ENCODE peak calls at places on chromosomes 13 and 19, in eight cellular contexts. One of them, this sample, is unnamed.

GRCh38 chr19:53596056-53596455 is 35.7 kb upstream of the DPRX start:
- ATAC-seq in left colon: no peak
- ATAC-seq in CD8-positive, alpha-beta T cell: no peak
- ATAC-seq in activated CD8-positive, alpha-beta T cell treated with anti-CD3 and anti-CD28 coated beads, Interleukin-2, amount 10 ng/mL, durations not matched to agents 7 days and 5 days: no peak
- ATAC-seq in left cardiac atrium: no peak
- ATAC-seq in IMR-90: no peak
- ATAC-seq in central memory CD8-positive, alpha-beta T cell: no peak
- ATAC-seq in aorta: no peak
- ATAC-seq in this sample: no peak

GRCh38 chr13:27086599-27087265 is 84.9 kb downstream of the USP12 start:
- ATAC-seq in left colon: no peak
- ATAC-seq in CD8-positive, alpha-beta T cell: no peak
- ATAC-seq in activated CD8-positive, alpha-beta T cell treated with anti-CD3 and anti-CD28 coated beads, Interleukin-2, amount 10 ng/mL, durations not matched to agents 7 days and 5 days: no peak
- ATAC-seq in left cardiac atrium: no peak
- ATAC-seq in IMR-90: peak; percentile 40
- ATAC-seq in central memory CD8-positive, alpha-beta T cell: no peak
- ATAC-seq in aorta: no peak
- ATAC-seq in this sample: peak; percentile 89

GRCh38 chr19:49073514-49074378 is 1.2 kb upstream of the KCNA7 start:
- ATAC-seq in left colon: peak; percentile 59
- ATAC-seq in CD8-positive, alpha-beta T cell: no peak
- ATAC-seq in activated CD8-positive, alpha-beta T cell treated with anti-CD3 and anti-CD28 coated beads, Interleukin-2, amount 10 ng/mL, durations not matched to agents 7 days and 5 days: no peak
- ATAC-seq in left cardiac atrium: peak; percentile 54
- ATAC-seq in IMR-90: peak; percentile 35
- ATAC-seq in central memory CD8-positive, alpha-beta T cell: no peak
- ATAC-seq in aorta: peak; percentile 19
- ATAC-seq in this sample: no peak

GRCh38 chr19:32345261-32346207 is at the start of gene ZNF507:
- ATAC-seq in left colon: peak; percentile 96
- ATAC-seq in CD8-positive, alpha-beta T cell: peak; percentile 78
- ATAC-seq in activated CD8-positive, alpha-beta T cell treated with anti-CD3 and anti-CD28 coated beads, Interleukin-2, amount 10 ng/mL, durations not matched to agents 7 days and 5 days: peak; percentile 91
- ATAC-seq in left cardiac atrium: peak; percentile 99
- ATAC-seq in IMR-90: peak; percentile 89
- ATAC-seq in central memory CD8-positive, alpha-beta T cell: peak; percentile 74
- ATAC-seq in aorta: peak; percentile 96
- ATAC-seq in this sample: peak; percentile 90

GRCh38 chr19:13116282-13117175 is at the start of gene TRMT1:
- ATAC-seq in left colon: peak; percentile 79
- ATAC-seq in CD8-positive, alpha-beta T cell: peak; percentile 55
- ATAC-seq in activated CD8-positive, alpha-beta T cell treated with anti-CD3 and anti-CD28 coated beads, Interleukin-2, amount 10 ng/mL, durations not matched to agents 7 days and 5 days: peak; percentile 65
- ATAC-seq in left cardiac atrium: peak; percentile 83
- ATAC-seq in IMR-90: peak; percentile 46
- ATAC-seq in central memory CD8-positive, alpha-beta T cell: peak; percentile 62
- ATAC-seq in aorta: peak; percentile 91
- ATAC-seq in this sample: peak; percentile 67

GRCh38 chr19:58429745-58430144 is 10.2 kb downstream of the ZNF132 start:
- ATAC-seq in left colon: no peak
- ATAC-seq in CD8-positive, alpha-beta T cell: no peak
- ATAC-seq in activated CD8-positive, alpha-beta T cell treated with anti-CD3 and anti-CD28 coated beads, Interleukin-2, amount 10 ng/mL, durations not matched to agents 7 days and 5 days: no peak
- ATAC-seq in left cardiac atrium: no peak
- ATAC-seq in IMR-90: peak; percentile 40
- ATAC-seq in central memory CD8-positive, alpha-beta T cell: no peak
- ATAC-seq in aorta: no peak
- ATAC-seq in this sample: no peak

GRCh38 chr19:43570174-43570791 is 5.0 kb downstream of the XRCC1 start:
- ATAC-seq in left colon: no peak
- ATAC-seq in CD8-positive, alpha-beta T cell: no peak
- ATAC-seq in activated CD8-positive, alpha-beta T cell treated with anti-CD3 and anti-CD28 coated beads, Interleukin-2, amount 10 ng/mL, durations not matched to agents 7 days and 5 days: peak; percentile 12
- ATAC-seq in left cardiac atrium: no peak
- ATAC-seq in IMR-90: no peak
- ATAC-seq in central memory CD8-positive, alpha-beta T cell: no peak
- ATAC-seq in aorta: no peak
- ATAC-seq in this sample: no peak

GRCh38 chr19:46321653-46322052 is 24.8 kb downstream of the HIF3A start:
- ATAC-seq in left colon: no peak
- ATAC-seq in CD8-positive, alpha-beta T cell: no peak
- ATAC-seq in activated CD8-positive, alpha-beta T cell treated with anti-CD3 and anti-CD28 coated beads, Interleukin-2, amount 10 ng/mL, durations not matched to agents 7 days and 5 days: no peak
- ATAC-seq in left cardiac atrium: peak; percentile 10
- ATAC-seq in IMR-90: no peak
- ATAC-seq in central memory CD8-positive, alpha-beta T cell: no peak
- ATAC-seq in aorta: no peak
- ATAC-seq in this sample: no peak

GRCh38 chr19:939922-940321 is 14.1 kb downstream of the ARID3A start:
- ATAC-seq in left colon: no peak
- ATAC-seq in CD8-positive, alpha-beta T cell: no peak
- ATAC-seq in activated CD8-positive, alpha-beta T cell treated with anti-CD3 and anti-CD28 coated beads, Interleukin-2, amount 10 ng/mL, durations not matched to agents 7 days and 5 days: no peak
- ATAC-seq in left cardiac atrium: no peak
- ATAC-seq in IMR-90: no peak
- ATAC-seq in central memory CD8-positive, alpha-beta T cell: no peak
- ATAC-seq in aorta: no peak
- ATAC-seq in this sample: no peak

GRCh38 chr13:46759861-46760260 is 37.1 kb downstream of the ESD start:
- ATAC-seq in left colon: peak; percentile 90
- ATAC-seq in CD8-positive, alpha-beta T cell: no peak
- ATAC-seq in activated CD8-positive, alpha-beta T cell treated with anti-CD3 and anti-CD28 coated beads, Interleukin-2, amount 10 ng/mL, durations not matched to agents 7 days and 5 days: no peak
- ATAC-seq in left cardiac atrium: peak; percentile 61
- ATAC-seq in IMR-90: no peak
- ATAC-seq in central memory CD8-positive, alpha-beta T cell: no peak
- ATAC-seq in aorta: peak; percentile 48
- ATAC-seq in this sample: no peak

GRCh38 chr13:110538632-110539031 is 22.9 kb downstream of the RAB20 start:
- ATAC-seq in left colon: peak; percentile 71
- ATAC-seq in CD8-positive, alpha-beta T cell: no peak
- ATAC-seq in activated CD8-positive, alpha-beta T cell treated with anti-CD3 and anti-CD28 coated beads, Interleukin-2, amount 10 ng/mL, durations not matched to agents 7 days and 5 days: no peak
- ATAC-seq in left cardiac atrium: peak; percentile 44
- ATAC-seq in IMR-90: no peak
- ATAC-seq in central memory CD8-positive, alpha-beta T cell: no peak
- ATAC-seq in aorta: peak; percentile 62
- ATAC-seq in this sample: no peak

GRCh38 chr19:50258918-50259372 is 55.5 kb downstream of the MYH14 start:
- ATAC-seq in left colon: peak; percentile 34
- ATAC-seq in CD8-positive, alpha-beta T cell: no peak
- ATAC-seq in activated CD8-positive, alpha-beta T cell treated with anti-CD3 and anti-CD28 coated beads, Interleukin-2, amount 10 ng/mL, durations not matched to agents 7 days and 5 days: no peak
- ATAC-seq in left cardiac atrium: no peak
- ATAC-seq in IMR-90: no peak
- ATAC-seq in central memory CD8-positive, alpha-beta T cell: no peak
- ATAC-seq in aorta: no peak
- ATAC-seq in this sample: no peak

GRCh38 chr13:66972659-66973058 is 257.5 kb downstream of the PCDH9 start:
- ATAC-seq in left colon: no peak
- ATAC-seq in CD8-positive, alpha-beta T cell: no peak
- ATAC-seq in activated CD8-positive, alpha-beta T cell treated with anti-CD3 and anti-CD28 coated beads, Interleukin-2, amount 10 ng/mL, durations not matched to agents 7 days and 5 days: no peak
- ATAC-seq in left cardiac atrium: no peak
- ATAC-seq in IMR-90: peak; percentile 70
- ATAC-seq in central memory CD8-positive, alpha-beta T cell: no peak
- ATAC-seq in aorta: no peak
- ATAC-seq in this sample: no peak

GRCh38 chr13:34257980-34258379 is 440.0 kb downstream of the RFC3 start:
- ATAC-seq in left colon: no peak
- ATAC-seq in CD8-positive, alpha-beta T cell: no peak
- ATAC-seq in activated CD8-positive, alpha-beta T cell treated with anti-CD3 and anti-CD28 coated beads, Interleukin-2, amount 10 ng/mL, durations not matched to agents 7 days and 5 days: no peak
- ATAC-seq in left cardiac atrium: peak; percentile 55
- ATAC-seq in IMR-90: no peak
- ATAC-seq in central memory CD8-positive, alpha-beta T cell: no peak
- ATAC-seq in aorta: no peak
- ATAC-seq in this sample: no peak

GRCh38 chr13:85828094-85828684 is 29.0 kb upstream of the SLITRK6 start:
- ATAC-seq in left colon: no peak
- ATAC-seq in CD8-positive, alpha-beta T cell: no peak
- ATAC-seq in activated CD8-positive, alpha-beta T cell treated with anti-CD3 and anti-CD28 coated beads, Interleukin-2, amount 10 ng/mL, durations not matched to agents 7 days and 5 days: no peak
- ATAC-seq in left cardiac atrium: no peak
- ATAC-seq in IMR-90: no peak
- ATAC-seq in central memory CD8-positive, alpha-beta T cell: no peak
- ATAC-seq in aorta: no peak
- ATAC-seq in this sample: no peak

GRCh38 chr13:113350938-113351335 is 13.0 kb downstream of the GRTP1 start:
- ATAC-seq in left colon: no peak
- ATAC-seq in CD8-positive, alpha-beta T cell: no peak
- ATAC-seq in activated CD8-positive, alpha-beta T cell treated with anti-CD3 and anti-CD28 coated beads, Interleukin-2, amount 10 ng/mL, durations not matched to agents 7 days and 5 days: no peak
- ATAC-seq in left cardiac atrium: no peak
- ATAC-seq in IMR-90: no peak
- ATAC-seq in central memory CD8-positive, alpha-beta T cell: no peak
- ATAC-seq in aorta: no peak
- ATAC-seq in this sample: no peak

GRCh38 chr19:45863840-45864628 is at the start of gene FOXA3:
- ATAC-seq in left colon: peak; percentile 67
- ATAC-seq in CD8-positive, alpha-beta T cell: peak; percentile 8
- ATAC-seq in activated CD8-positive, alpha-beta T cell treated with anti-CD3 and anti-CD28 coated beads, Interleukin-2, amount 10 ng/mL, durations not matched to agents 7 days and 5 days: peak; percentile 26
- ATAC-seq in left cardiac atrium: peak; percentile 59
- ATAC-seq in IMR-90: peak; percentile 5
- ATAC-seq in central memory CD8-positive, alpha-beta T cell: no peak
- ATAC-seq in aorta: peak; percentile 55
- ATAC-seq in this sample: peak; percentile 56

GRCh38 chr13:102609696-102610095 is 12.9 kb downstream of the TPP2 start:
- ATAC-seq in left colon: no peak
- ATAC-seq in CD8-positive, alpha-beta T cell: peak; percentile 62
- ATAC-seq in activated CD8-positive, alpha-beta T cell treated with anti-CD3 and anti-CD28 coated beads, Interleukin-2, amount 10 ng/mL, durations not matched to agents 7 days and 5 days: peak; percentile 46
- ATAC-seq in left cardiac atrium: no peak
- ATAC-seq in IMR-90: no peak
- ATAC-seq in central memory CD8-positive, alpha-beta T cell: no peak
- ATAC-seq in aorta: no peak
- ATAC-seq in this sample: peak; percentile 77

GRCh38 chr19:17001603-17002183 is 24.9 kb downstream of the CPAMD8 start:
- ATAC-seq in left colon: no peak
- ATAC-seq in CD8-positive, alpha-beta T cell: no peak
- ATAC-seq in activated CD8-positive, alpha-beta T cell treated with anti-CD3 and anti-CD28 coated beads, Interleukin-2, amount 10 ng/mL, durations not matched to agents 7 days and 5 days: no peak
- ATAC-seq in left cardiac atrium: peak; percentile 57
- ATAC-seq in IMR-90: no peak
- ATAC-seq in central memory CD8-positive, alpha-beta T cell: peak; percentile 98
- ATAC-seq in aorta: peak; percentile 66
- ATAC-seq in this sample: peak; percentile 86

GRCh38 chr13:28528388-28528787 is 33.5 kb upstream of the FLT1 start:
- ATAC-seq in left colon: no peak
- ATAC-seq in CD8-positive, alpha-beta T cell: no peak
- ATAC-seq in activated CD8-positive, alpha-beta T cell treated with anti-CD3 and anti-CD28 coated beads, Interleukin-2, amount 10 ng/mL, durations not matched to agents 7 days and 5 days: no peak
- ATAC-seq in left cardiac atrium: no peak
- ATAC-seq in IMR-90: no peak
- ATAC-seq in central memory CD8-positive, alpha-beta T cell: no peak
- ATAC-seq in aorta: no peak
- ATAC-seq in this sample: no peak

GRCh38 chr13:32164622-32165268 is 133.2 kb downstream of the FRY start:
- ATAC-seq in left colon: peak; percentile 92
- ATAC-seq in CD8-positive, alpha-beta T cell: no peak
- ATAC-seq in activated CD8-positive, alpha-beta T cell treated with anti-CD3 and anti-CD28 coated beads, Interleukin-2, amount 10 ng/mL, durations not matched to agents 7 days and 5 days: peak; percentile 82
- ATAC-seq in left cardiac atrium: peak; percentile 68
- ATAC-seq in IMR-90: peak; percentile 69
- ATAC-seq in central memory CD8-positive, alpha-beta T cell: no peak
- ATAC-seq in aorta: peak; percentile 61
- ATAC-seq in this sample: peak; percentile 92

GRCh38 chr19:54319049-54319448 is 6.1 kb upstream of the LILRA5 start:
- ATAC-seq in left colon: no peak
- ATAC-seq in CD8-positive, alpha-beta T cell: no peak
- ATAC-seq in activated CD8-positive, alpha-beta T cell treated with anti-CD3 and anti-CD28 coated beads, Interleukin-2, amount 10 ng/mL, durations not matched to agents 7 days and 5 days: no peak
- ATAC-seq in left cardiac atrium: no peak
- ATAC-seq in IMR-90: no peak
- ATAC-seq in central memory CD8-positive, alpha-beta T cell: no peak
- ATAC-seq in aorta: no peak
- ATAC-seq in this sample: no peak

GRCh38 chr19:13744179-13744578 is 20.1 kb upstream of the MRI1 start:
- ATAC-seq in left colon: no peak
- ATAC-seq in CD8-positive, alpha-beta T cell: no peak
- ATAC-seq in activated CD8-positive, alpha-beta T cell treated with anti-CD3 and anti-CD28 coated beads, Interleukin-2, amount 10 ng/mL, durations not matched to agents 7 days and 5 days: no peak
- ATAC-seq in left cardiac atrium: no peak
- ATAC-seq in IMR-90: no peak
- ATAC-seq in central memory CD8-positive, alpha-beta T cell: no peak
- ATAC-seq in aorta: no peak
- ATAC-seq in this sample: no peak

GRCh38 chr13:33543089-33543459 is 257.5 kb upstream of the STARD13 start:
- ATAC-seq in left colon: peak; percentile 33
- ATAC-seq in CD8-positive, alpha-beta T cell: peak; percentile 15
- ATAC-seq in activated CD8-positive, alpha-beta T cell treated with anti-CD3 and anti-CD28 coated beads, Interleukin-2, amount 10 ng/mL, durations not matched to agents 7 days and 5 days: no peak
- ATAC-seq in left cardiac atrium: peak; percentile 18
- ATAC-seq in IMR-90: peak; percentile 6
- ATAC-seq in central memory CD8-positive, alpha-beta T cell: peak; percentile 29
- ATAC-seq in aorta: peak; percentile 27
- ATAC-seq in this sample: no peak

GRCh38 chr19:40525234-40526051 is 51.2 kb upstream of the SHKBP1 start:
- ATAC-seq in left colon: no peak
- ATAC-seq in CD8-positive, alpha-beta T cell: no peak
- ATAC-seq in activated CD8-positive, alpha-beta T cell treated with anti-CD3 and anti-CD28 coated beads, Interleukin-2, amount 10 ng/mL, durations not matched to agents 7 days and 5 days: no peak
- ATAC-seq in left cardiac atrium: no peak
- ATAC-seq in IMR-90: no peak
- ATAC-seq in central memory CD8-positive, alpha-beta T cell: no peak
- ATAC-seq in aorta: no peak
- ATAC-seq in this sample: no peak

GRCh38 chr13:41631296-41631965 is 174.1 kb downstream of the RGCC start:
- ATAC-seq in left colon: no peak
- ATAC-seq in CD8-positive, alpha-beta T cell: no peak
- ATAC-seq in activated CD8-positive, alpha-beta T cell treated with anti-CD3 and anti-CD28 coated beads, Interleukin-2, amount 10 ng/mL, durations not matched to agents 7 days and 5 days: no peak
- ATAC-seq in left cardiac atrium: no peak
- ATAC-seq in IMR-90: peak; percentile 80
- ATAC-seq in central memory CD8-positive, alpha-beta T cell: no peak
- ATAC-seq in aorta: no peak
- ATAC-seq in this sample: no peak

GRCh38 chr13:42497798-42498197 is 76.2 kb upstream of the TNFSF11 start:
- ATAC-seq in left colon: no peak
- ATAC-seq in CD8-positive, alpha-beta T cell: no peak
- ATAC-seq in activated CD8-positive, alpha-beta T cell treated with anti-CD3 and anti-CD28 coated beads, Interleukin-2, amount 10 ng/mL, durations not matched to agents 7 days and 5 days: peak; percentile 58
- ATAC-seq in left cardiac atrium: peak; percentile 54
- ATAC-seq in IMR-90: no peak
- ATAC-seq in central memory CD8-positive, alpha-beta T cell: no peak
- ATAC-seq in aorta: no peak
- ATAC-seq in this sample: peak; percentile 88

GRCh38 chr19:47100290-47100689 is 13.3 kb downstream of the ZC3H4 start:
- ATAC-seq in left colon: no peak
- ATAC-seq in CD8-positive, alpha-beta T cell: no peak
- ATAC-seq in activated CD8-positive, alpha-beta T cell treated with anti-CD3 and anti-CD28 coated beads, Interleukin-2, amount 10 ng/mL, durations not matched to agents 7 days and 5 days: peak; percentile 62
- ATAC-seq in left cardiac atrium: no peak
- ATAC-seq in IMR-90: no peak
- ATAC-seq in central memory CD8-positive, alpha-beta T cell: no peak
- ATAC-seq in aorta: no peak
- ATAC-seq in this sample: peak; percentile 27

GRCh38 chr13:27613623-27614022 is 6.7 kb downstream of the LNX2 start:
- ATAC-seq in left colon: peak; percentile 81
- ATAC-seq in CD8-positive, alpha-beta T cell: no peak
- ATAC-seq in activated CD8-positive, alpha-beta T cell treated with anti-CD3 and anti-CD28 coated beads, Interleukin-2, amount 10 ng/mL, durations not matched to agents 7 days and 5 days: no peak
- ATAC-seq in left cardiac atrium: no peak
- ATAC-seq in IMR-90: no peak
- ATAC-seq in central memory CD8-positive, alpha-beta T cell: no peak
- ATAC-seq in aorta: no peak
- ATAC-seq in this sample: no peak

GRCh38 chr13:61144301-61144700 is 271.3 kb downstream of the PCDH20 start:
- ATAC-seq in left colon: no peak
- ATAC-seq in CD8-positive, alpha-beta T cell: no peak
- ATAC-seq in activated CD8-positive, alpha-beta T cell treated with anti-CD3 and anti-CD28 coated beads, Interleukin-2, amount 10 ng/mL, durations not matched to agents 7 days and 5 days: no peak
- ATAC-seq in left cardiac atrium: peak; percentile 32
- ATAC-seq in IMR-90: no peak
- ATAC-seq in central memory CD8-positive, alpha-beta T cell: no peak
- ATAC-seq in aorta: no peak
- ATAC-seq in this sample: no peak

GRCh38 chr19:47512183-47512947 is 2.5 kb downstream of the NAPA start:
- ATAC-seq in left colon: peak; percentile 38
- ATAC-seq in CD8-positive, alpha-beta T cell: no peak
- ATAC-seq in activated CD8-positive, alpha-beta T cell treated with anti-CD3 and anti-CD28 coated beads, Interleukin-2, amount 10 ng/mL, durations not matched to agents 7 days and 5 days: no peak
- ATAC-seq in left cardiac atrium: no peak
- ATAC-seq in IMR-90: no peak
- ATAC-seq in central memory CD8-positive, alpha-beta T cell: no peak
- ATAC-seq in aorta: no peak
- ATAC-seq in this sample: no peak

GRCh38 chr13:19713186-19713965 is 69.4 kb downstream of the PSPC1 start:
- ATAC-seq in left colon: no peak
- ATAC-seq in CD8-positive, alpha-beta T cell: no peak
- ATAC-seq in activated CD8-positive, alpha-beta T cell treated with anti-CD3 and anti-CD28 coated beads, Interleukin-2, amount 10 ng/mL, durations not matched to agents 7 days and 5 days: no peak
- ATAC-seq in left cardiac atrium: no peak
- ATAC-seq in IMR-90: peak; percentile 82
- ATAC-seq in central memory CD8-positive, alpha-beta T cell: no peak
- ATAC-seq in aorta: no peak
- ATAC-seq in this sample: peak; percentile 100

GRCh38 chr13:99384468-99384867 is 77.3 kb upstream of the GPR183 start:
- ATAC-seq in left colon: no peak
- ATAC-seq in CD8-positive, alpha-beta T cell: peak; percentile 67
- ATAC-seq in activated CD8-positive, alpha-beta T cell treated with anti-CD3 and anti-CD28 coated beads, Interleukin-2, amount 10 ng/mL, durations not matched to agents 7 days and 5 days: peak; percentile 32
- ATAC-seq in left cardiac atrium: no peak
- ATAC-seq in IMR-90: no peak
- ATAC-seq in central memory CD8-positive, alpha-beta T cell: no peak
- ATAC-seq in aorta: no peak
- ATAC-seq in this sample: no peak